ENCODE peak calls at places on chromosomes 6 and 20, in six cellular contexts. M is ovary, I is A549, L is transverse colon, T is IMR-90, A is body of pancreas. R is an unnamed sample.

GRCh38 chr6:97925504-97925903 is 642.5 kb upstream of the MMS22L start:
- DNase-seq in L (no peak), M (no peak), A (no peak), I (no peak), T (no peak), R (no peak)

GRCh38 chr6:102581378-102582124 is 1188.0 kb downstream of the GRIK2 start:
- DNase-seq in I (no peak), L (no peak), T (no peak), M (no peak), A (no peak), R (no peak)

GRCh38 chr20:49345538-49345937 is 67.7 kb upstream of the ZNFX1 start:
- DNase-seq in L (no peak), A (no peak), I (no peak), M (no peak), T (peak), R (no peak)

GRCh38 chr20:36367907-36368306 is 61.8 kb downstream of the DLGAP4 start:
- DNase-seq in M (no peak), L (no peak), A (no peak), I (no peak), T (no peak), R (no peak)

GRCh38 chr6:4543596-4543995 is 232.6 kb upstream of the CDYL start:
- DNase-seq in M (no peak), A (no peak), T (peak), I (no peak), L (no peak), R (no peak)

GRCh38 chr20:47318027-47318595 is 38.4 kb downstream of the ZMYND8 start:
- DNase-seq in A (no peak), L (peak), I (no peak), M (peak), T (peak), R (peak)

GRCh38 chr6:20086992-20087391 is 125.3 kb downstream of the MBOAT1 start:
- DNase-seq in A (no peak), T (no peak), L (no peak), I (no peak), M (no peak), R (no peak)

GRCh38 chr6:44580901-44581300 is 193.4 kb downstream of the CDC5L start:
- DNase-seq in A (no peak), M (no peak), L (no peak), T (peak), I (no peak), R (no peak)

GRCh38 chr20:8265588-8265987 is 133.5 kb downstream of the PLCB1 start:
- DNase-seq in L (no peak), M (no peak), T (no peak), I (no peak), A (no peak), R (no peak)

GRCh38 chr20:6848041-6848440 is 80.6 kb downstream of the BMP2 start:
- DNase-seq in M (no peak), T (no peak), A (no peak), L (no peak), I (no peak), R (no peak)

GRCh38 chr6:39144804-39145203 is 29.8 kb upstream of the SAYSD1 start:
- DNase-seq in T (no peak), I (no peak), A (no peak), M (no peak), L (no peak), R (no peak)

GRCh38 chr6:128538763-128539162 is 18.4 kb upstream of the PTPRK start:
- DNase-seq in M (no peak), L (no peak), T (peak), A (no peak), I (no peak), R (no peak)

GRCh38 chr20:35263609-35264223 is 14.2 kb downstream of the MMP24OS start:
- DNase-seq in A (peak), L (no peak), T (no peak), I (peak), M (no peak), R (no peak)

GRCh38 chr6:95802978-95803377 is 212.8 kb upstream of the FUT9 start:
- DNase-seq in L (no peak), A (no peak), M (no peak), T (no peak), I (no peak), R (no peak)

GRCh38 chr6:33192671-33193602 is 670 bp upstream of the COL11A2 start:
- DNase-seq in A (peak), L (peak), M (peak), T (no peak), I (no peak), R (no peak)

GRCh38 chr6:6177754-6178153 is 142.7 kb downstream of the F13A1 start:
- DNase-seq in I (no peak), T (no peak), M (no peak), L (no peak), A (no peak), R (no peak)

GRCh38 chr20:775679-776135 is 7.4 kb upstream of the SLC52A3 start:
- DNase-seq in L (peak), T (no peak), A (peak), M (no peak), I (no peak), R (no peak)

GRCh38 chr6:166757226-166758135 is 130.4 kb upstream of the RPS6KA2 start:
- DNase-seq in M (peak), T (peak), L (no peak), A (peak), I (no peak), R (no peak)

GRCh38 chr6:116210750-116211425 is 43.0 kb downstream of the TSPYL4 start:
- DNase-seq in I (no peak), T (peak), A (peak), L (no peak), M (no peak), R (peak)

GRCh38 chr6:121857551-121857950 is 422.1 kb downstream of the GJA1 start:
- DNase-seq in M (no peak), T (peak), L (no peak), A (peak), I (no peak), R (no peak)

GRCh38 chr6:21739838-21740237 is 146.3 kb downstream of the SOX4 start:
- DNase-seq in A (no peak), I (no peak), M (no peak), T (no peak), L (no peak), R (no peak)

GRCh38 chr6:110596354-110596753 is 119.9 kb upstream of the SLC22A16 start:
- DNase-seq in A (no peak), I (no peak), L (no peak), T (no peak), M (no peak), R (no peak)

GRCh38 chr6:146200136-146200708 is 171.4 kb downstream of the GRM1 start:
- DNase-seq in A (no peak), T (no peak), M (no peak), I (no peak), L (no peak), R (no peak)

GRCh38 chr6:157620905-157621304 is 202.1 kb upstream of the SNX9 start:
- DNase-seq in T (no peak), L (no peak), A (no peak), M (no peak), I (no peak), R (no peak)

GRCh38 chr20:53344891-53345290 is 248.7 kb downstream of the ZNF217 start:
- DNase-seq in T (no peak), I (no peak), L (no peak), A (no peak), M (no peak), R (no peak)

GRCh38 chr6:26457407-26457795 is 354 bp upstream of the BTN2A1 start:
- DNase-seq in A (no peak), I (peak), T (no peak), M (peak), L (peak), R (peak)

GRCh38 chr6:53603381-53604121 is 58.6 kb upstream of the GCLC start:
- DNase-seq in T (peak), L (no peak), M (no peak), A (peak), I (no peak), R (peak)

GRCh38 chr6:155077784-155078183 is 82.7 kb downstream of the TIAM2 start:
- DNase-seq in T (no peak), L (no peak), A (peak), M (peak), I (no peak), R (peak)

GRCh38 chr6:41779793-41780622 is at the start of gene FRS3:
- DNase-seq in A (peak), L (peak), I (peak), T (peak), M (peak), R (peak)
- TF ChIP-seq CTCF in A (peak), L (peak), I (peak), T (peak), M (peak), R (peak)

GRCh38 chr20:17965042-17965697 is 3.4 kb downstream of the SNX5 start:
- DNase-seq in A (no peak), M (no peak), L (no peak), I (no peak), T (no peak), R (no peak)
- TF ChIP-seq POLR2A in A (no peak), M (no peak), L (no peak), I (no peak), T (no peak), R (no peak)

DNA sequence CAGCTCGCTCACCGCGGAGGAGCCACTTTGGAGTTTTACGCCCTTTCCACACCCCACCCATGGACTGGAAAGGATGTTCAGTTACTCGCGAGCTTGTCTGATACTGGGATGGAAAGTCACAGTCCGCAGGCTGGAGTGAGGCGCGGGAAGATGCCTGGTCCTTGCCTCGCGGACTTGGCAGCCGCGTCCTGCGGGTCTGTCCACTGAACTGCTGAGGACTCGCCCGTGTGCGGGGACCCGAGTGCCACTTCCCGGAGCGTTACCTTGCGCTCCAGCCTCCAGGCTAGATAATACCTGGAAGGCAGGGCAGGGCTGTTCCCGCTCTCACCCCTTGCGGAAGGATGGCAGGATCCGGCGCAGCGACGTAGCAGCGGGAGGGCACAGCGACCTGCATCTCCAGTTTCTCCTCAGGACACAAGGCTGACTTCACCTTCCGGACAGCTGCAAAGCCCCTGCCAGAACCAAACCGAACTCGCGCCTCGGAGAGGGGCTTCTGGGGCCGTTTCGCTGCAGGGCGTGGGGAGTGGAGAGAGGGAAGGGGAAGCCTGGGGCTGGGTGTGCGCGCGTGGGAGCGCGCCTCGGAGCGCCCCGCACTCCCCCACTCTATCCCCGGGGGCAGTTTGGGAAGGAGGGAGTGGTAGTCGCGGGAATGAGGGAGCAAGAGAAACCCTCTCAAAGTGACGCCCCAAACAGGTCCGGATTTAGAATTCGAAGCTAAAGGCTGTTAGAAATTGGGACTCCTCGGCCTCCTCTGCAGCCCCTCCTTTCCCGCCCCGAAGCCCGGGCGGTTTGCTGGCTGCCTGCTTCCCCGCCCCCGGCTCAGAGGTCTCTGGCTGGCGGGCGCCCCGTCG is at the start of gene KCNQ5:
- DNase-seq in T (no peak), I (peak), L (peak), M (no peak), A (peak), R (no peak)
- H3K27ac ChIP-seq in T (no peak), I (peak), L (no peak), M (no peak), A (no peak), R (no peak)

GRCh38 chr6:112296122-112296521 is 41.8 kb upstream of the LAMA4 start:
- DNase-seq in I (peak), L (no peak), A (no peak), T (peak), M (no peak), R (no peak)
- TF ChIP-seq CTCF in I (peak), L (no peak), A (no peak), T (peak), M (no peak), R (no peak)

GRCh38 chr6:75076009-75076408 is 129.8 kb downstream of the COL12A1 start:
- DNase-seq in L (no peak), M (no peak), T (no peak), I (no peak), A (no peak), R (no peak)
- TF ChIP-seq POLR2A in L (no peak), M (no peak), T (no peak), I (no peak), A (no peak), R (no peak)

DNA sequence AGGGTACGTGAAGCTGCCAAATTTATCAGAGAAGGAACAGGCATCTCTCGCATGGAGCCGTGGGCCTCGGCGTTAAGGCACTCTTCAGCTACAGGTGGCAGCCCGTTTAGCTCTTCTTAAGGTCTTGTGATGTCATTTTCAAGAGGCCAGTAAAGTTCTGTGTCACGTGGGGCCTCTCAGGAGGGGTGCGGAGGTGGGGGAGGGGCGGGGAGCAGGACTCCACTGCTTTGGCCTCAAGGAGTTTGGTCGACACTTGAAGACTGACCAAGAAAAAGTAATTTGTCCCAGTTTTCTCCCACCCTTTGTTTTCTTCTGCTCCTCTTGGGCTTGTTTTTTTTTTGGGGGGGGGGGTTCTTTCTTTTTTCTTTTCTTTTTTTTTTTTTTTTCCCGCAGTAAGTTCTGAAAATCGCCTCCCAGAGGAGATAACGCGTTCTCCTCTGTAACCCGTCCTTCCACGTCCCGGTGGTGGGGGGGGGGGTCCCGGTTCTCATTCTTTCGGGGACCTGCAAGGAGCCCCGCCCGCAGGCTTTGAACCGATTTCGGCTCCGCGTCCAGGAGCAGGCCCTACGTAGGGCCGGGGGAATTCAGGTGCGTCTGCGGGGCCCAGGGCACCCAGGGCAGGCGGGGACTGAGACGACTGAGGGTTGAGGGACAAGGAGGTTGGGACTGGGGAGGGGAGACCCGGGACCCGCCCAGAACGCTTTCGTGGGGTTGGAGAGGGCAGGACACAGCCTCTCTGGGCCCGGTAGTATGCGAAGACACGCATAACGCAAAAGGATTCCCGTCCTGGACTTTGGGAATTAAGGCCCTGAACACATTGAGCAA is 26.0 kb downstream of the GPX6 start:
- DNase-seq in I (peak), M (peak), A (peak), T (peak), L (peak), R (no peak)
- H3K27ac ChIP-seq in I (peak), M (peak), A (no peak), T (no peak), L (no peak), R (no peak)

GRCh38 chr6:14258695-14259655 is 141.4 kb downstream of the CD83 start:
- DNase-seq in T (peak), M (no peak), L (no peak), A (no peak), I (no peak), R (no peak)

GRCh38 chr6:14255916-14256315 is 138.3 kb downstream of the CD83 start:
- DNase-seq in I (no peak), A (no peak), M (no peak), L (no peak), T (no peak), R (no peak)

GRCh38 chr6:14260839-14261238 is 143.3 kb downstream of the CD83 start:
- DNase-seq in I (no peak), T (no peak), M (no peak), L (no peak), A (no peak), R (no peak)

GRCh38 chr6:14254505-14254904 is 136.9 kb downstream of the CD83 start:
- DNase-seq in T (no peak), M (no peak), A (no peak), L (no peak), I (no peak), R (no peak)

GRCh38 chr6:14258117-14258516 is 140.5 kb downstream of the CD83 start:
- DNase-seq in T (no peak), A (no peak), M (no peak), I (no peak), L (no peak), R (no peak)
- TF ChIP-seq CTCF in T (no peak), A (no peak), M (no peak), I (no peak), L (no peak), R (no peak)

DNA sequence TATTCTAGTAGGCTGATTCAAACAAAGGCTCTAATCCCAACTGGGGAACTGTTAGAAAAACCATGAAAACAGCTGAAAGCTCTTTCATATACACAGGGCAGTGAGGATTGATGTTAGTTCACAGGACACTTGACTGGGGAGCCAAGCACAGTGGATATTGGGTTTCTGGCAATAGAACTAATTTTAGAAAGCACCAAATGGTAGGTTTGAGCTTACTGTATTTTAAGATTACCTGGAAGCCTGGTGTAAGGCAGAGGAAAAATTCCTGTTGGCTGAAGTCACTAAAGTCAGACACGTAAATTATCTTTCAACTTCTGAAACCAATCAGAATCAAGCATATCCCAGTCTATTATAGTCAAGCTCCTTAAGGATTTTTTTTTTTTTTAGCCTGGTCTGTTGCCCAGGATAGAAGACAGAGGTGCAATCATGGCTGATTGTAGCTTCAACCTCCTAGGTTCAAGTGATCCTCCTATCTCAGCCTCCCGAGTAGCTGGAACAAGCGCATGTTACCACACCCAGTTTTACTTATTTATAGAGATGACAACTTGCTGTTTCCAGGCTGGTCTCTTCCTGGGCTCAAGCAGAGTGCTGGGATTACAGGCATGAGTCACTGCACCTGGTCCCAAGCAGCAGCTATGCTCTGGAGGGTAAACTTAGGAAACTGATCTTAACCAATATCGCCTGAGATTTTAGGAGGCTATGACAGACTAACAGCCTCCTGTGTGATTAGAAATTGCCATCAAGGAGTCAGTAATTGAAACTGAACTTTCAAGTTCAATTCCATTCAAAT is 32.5 kb upstream of the SYNCRIP start:
- DNase-seq in T (peak), I (no peak), M (no peak), L (peak), A (no peak), R (no peak)
- TF ChIP-seq POLR2A in T (peak), I (no peak), M (no peak), L (no peak), A (no peak), R (no peak)

DNA sequence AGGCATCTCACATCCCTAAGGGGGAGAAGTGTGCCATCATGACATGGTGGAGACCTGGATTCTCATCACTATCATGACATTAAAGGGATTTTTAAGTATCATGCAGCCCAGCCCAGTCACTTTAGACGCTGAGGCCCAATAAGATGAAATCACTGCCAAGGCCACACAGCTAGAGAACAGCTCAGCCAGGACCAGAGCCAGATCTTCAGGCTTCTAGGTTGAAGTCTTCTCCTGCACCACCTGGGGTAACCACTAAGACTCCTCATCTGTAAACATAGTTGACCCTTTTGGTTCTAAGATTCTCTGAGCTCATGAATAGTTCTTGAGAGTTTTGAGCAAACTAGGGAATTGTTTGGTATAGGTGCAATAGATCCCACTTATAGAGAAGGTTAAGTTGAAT is 125.1 kb downstream of the TCP11 start:
- DNase-seq in I (no peak), M (no peak), L (no peak), T (peak), A (no peak), R (peak)
- H3K27ac ChIP-seq in I (no peak), M (peak), L (peak), T (peak), A (peak), R (peak)

GRCh38 chr20:52105573-52106422 is 85.8 kb downstream of the ZFP64 start:
- DNase-seq in A (no peak), L (no peak), M (no peak), T (peak), I (peak), R (no peak)
- TF ChIP-seq CTCF in A (no peak), L (no peak), M (no peak), T (peak), I (peak), R (no peak)